ENCODE peak calls at places on chromosomes 2 and 18, in nine cellular contexts. K is GM13977, C is epithelial cell of esophagus, B is body of pancreas, N is brain microvascular endothelial cell, M is uterus, W is Peyer's patch, A is mesothelial cell of epicardium, T is fibroblast of pulmonary artery. J is an unnamed sample.

GRCh38 chr18:28124239-28125029 is 52.5 kb downstream of the CDH2 start:
- DNase-seq in N (no peak), C (no peak), B (no peak), M (no peak), W (no peak), T (peak; percentile 61), A (no peak), K (no peak), J (peak; percentile 61)

GRCh38 chr18:48022531-48023330 is 92.3 kb upstream of the SMAD2 start:
- DNase-seq in N (peak; percentile 32), T (peak; percentile 82), M (no peak), W (peak; percentile 45), B (peak; percentile 34), C (peak; percentile 80), A (no peak), K (peak; percentile 74), J (peak; percentile 66)

GRCh38 chr2:60337142-60337497 is 216.3 kb downstream of the BCL11A start:
- DNase-seq in B (peak; percentile 58), T (no peak), N (no peak), K (no peak), C (no peak), A (no peak), M (no peak), W (peak; percentile 73), J (no peak)

GRCh38 chr18:14978962-14979535 is 231.1 kb downstream of the ANKRD30B start:
- DNase-seq in M (no peak), W (no peak), C (no peak), T (no peak), K (no peak), A (no peak), B (peak; percentile 57), N (no peak), J (no peak)

GRCh38 chr2:1561793-1562521 is 148.7 kb downstream of the TPO start:
- DNase-seq in C (no peak), B (no peak), M (no peak), A (no peak), W (no peak), N (no peak), T (no peak), K (no peak), J (no peak)

GRCh38 chr2:173555833-173556232 is 201.2 kb downstream of the CDCA7 start:
- DNase-seq in K (no peak), T (peak; percentile 40), W (no peak), C (peak; percentile 11), M (no peak), A (no peak), N (peak; percentile 39), B (no peak), J (peak; percentile 31)

GRCh38 chr2:137910641-137911040 is 53.6 kb upstream of the HNMT start:
- DNase-seq in N (no peak), A (no peak), T (peak; percentile 49), M (no peak), K (no peak), W (no peak), C (peak; percentile 24), B (no peak), J (peak; percentile 14)

GRCh38 chr2:47345584-47345913 is 57.4 kb upstream of the MSH2 start:
- DNase-seq in B (no peak), W (no peak), K (no peak), N (no peak), A (no peak), C (no peak), T (no peak), M (no peak), J (no peak)

GRCh38 chr2:138275881-138276280 is 225.7 kb upstream of the SPOPL start:
- DNase-seq in N (no peak), T (no peak), M (no peak), C (peak; percentile 60), B (no peak), A (no peak), W (no peak), K (no peak), J (peak; percentile 26)

GRCh38 chr2:110818767-110819481 is 86.6 kb downstream of the ACOXL start:
- DNase-seq in N (no peak), M (no peak), W (no peak), B (no peak), T (no peak), K (no peak), C (no peak), A (no peak), J (no peak)

GRCh38 chr2:227016894-227017293 is 147.1 kb downstream of the COL4A4 start:
- DNase-seq in N (no peak), C (peak; percentile 42), T (no peak), M (no peak), A (no peak), K (no peak), W (no peak), B (no peak), J (no peak)

GRCh38 chr2:13413989-13414388 is 697.3 kb downstream of the TRIB2 start:
- DNase-seq in T (no peak), W (no peak), B (no peak), C (peak; percentile 15), M (no peak), K (no peak), N (no peak), A (no peak), J (no peak)

GRCh38 chr2:100260712-100261620 is 61.3 kb downstream of the LONRF2 start:
- DNase-seq in T (peak; percentile 79), A (no peak), B (peak; percentile 67), M (peak; percentile 86), K (peak; percentile 63), W (peak; percentile 79), N (peak; percentile 80), C (peak; percentile 49), J (peak; percentile 72)

GRCh38 chr18:76977108-76977621 is 154.8 kb downstream of the ZNF236 start:
- DNase-seq in A (no peak), M (no peak), W (no peak), T (no peak), C (no peak), K (no peak), B (peak; percentile 65), N (no peak), J (no peak)

GRCh38 chr2:216365518-216365917 is 6.8 kb downstream of the MARCHF4 start:
- DNase-seq in T (no peak), K (no peak), W (no peak), C (no peak), M (no peak), A (no peak), N (no peak), B (no peak), J (no peak)

GRCh38 chr2:220320326-220320725 is 692.9 kb downstream of the SLC4A3 start:
- DNase-seq in N (no peak), M (no peak), A (no peak), B (no peak), T (peak; percentile 25), C (no peak), K (no peak), W (no peak), J (peak; percentile 19)

DNA sequence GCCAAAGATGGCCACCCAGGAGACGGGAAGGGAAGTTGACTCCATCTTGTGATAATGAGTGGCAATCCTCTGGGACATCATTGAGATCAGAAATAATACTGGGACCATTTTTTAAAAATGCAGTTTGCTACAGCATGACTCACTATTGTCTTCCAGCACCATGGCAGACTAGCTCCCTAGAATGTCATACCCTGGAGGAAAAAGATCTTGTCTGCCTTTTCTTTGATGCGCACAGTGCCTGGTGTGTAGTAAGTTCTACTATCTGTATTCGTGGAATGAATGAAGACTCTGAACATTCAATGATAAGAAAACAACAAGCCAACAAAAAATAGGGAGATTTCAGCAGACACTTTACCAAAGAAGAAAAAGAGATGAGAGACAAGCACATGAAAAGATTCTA is 60.4 kb downstream of the CD8B2 start:
- DNase-seq in W (no peak), M (no peak), C (no peak), N (peak; percentile 0), A (no peak), T (no peak), K (no peak), B (no peak), J (no peak)
- TF ChIP-seq CTCF in W (no peak), M (no peak), C (no peak), N (no peak), A (no peak), T (no peak), K (no peak), B (no peak), J (no peak)

GRCh38 chr2:238433300-238433915 is 6.7 kb downstream of the ASB1 start:
- DNase-seq in B (no peak), C (no peak), W (no peak), K (no peak), A (no peak), M (no peak), T (no peak), N (no peak), J (no peak)
- TF ChIP-seq CTCF in B (no peak), C (no peak), W (no peak), K (no peak), A (no peak), M (no peak), T (no peak), N (no peak), J (no peak)

DNA sequence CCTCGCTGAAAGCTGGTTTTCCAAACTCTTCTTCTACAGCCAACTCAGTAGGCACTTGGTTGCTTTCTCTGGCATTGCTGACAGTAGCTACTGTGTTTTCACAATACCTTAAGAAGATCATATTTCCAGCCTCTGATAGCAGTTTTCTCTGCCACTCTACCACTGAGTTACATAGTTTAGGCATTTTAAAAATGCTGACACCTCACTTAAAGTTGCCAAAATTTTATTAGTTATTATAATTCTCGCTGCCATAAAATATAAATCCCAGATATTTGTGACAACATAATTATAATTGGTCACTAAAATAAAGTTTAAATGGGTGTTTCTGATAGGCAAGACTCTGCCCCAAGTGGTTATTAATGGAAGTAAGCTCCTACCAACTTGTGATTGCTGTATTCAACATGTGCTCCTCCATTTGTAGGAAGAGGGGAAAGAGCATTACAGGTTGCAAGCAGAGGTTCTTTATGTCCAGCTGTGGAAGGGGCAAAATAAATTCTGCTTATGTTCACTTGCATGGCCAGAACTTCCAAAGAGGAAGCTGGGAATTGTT is 1202.8 kb downstream of the CNTNAP5 start:
- DNase-seq in T (peak; percentile 0), C (peak; percentile 1), A (no peak), B (no peak), M (no peak), K (no peak), N (no peak), W (no peak), J (no peak)
- TF ChIP-seq CTCF in T (no peak), C (no peak), A (no peak), B (no peak), M (no peak), K (no peak), N (no peak), W (no peak), J (peak; percentile 23)

GRCh38 chr18:25132786-25133496 is 219.0 kb downstream of the ZNF521 start:
- DNase-seq in A (no peak), M (no peak), T (no peak), C (no peak), B (no peak), K (no peak), N (no peak), W (no peak), J (no peak)

GRCh38 chr18:25134858-25135257 is 217.1 kb downstream of the ZNF521 start:
- DNase-seq in W (no peak), A (no peak), B (no peak), T (peak; percentile 17), K (no peak), N (no peak), C (no peak), M (no peak), J (no peak)

GRCh38 chr18:25137133-25137472 is 214.9 kb downstream of the ZNF521 start:
- DNase-seq in B (no peak), K (no peak), C (no peak), T (no peak), W (no peak), M (no peak), A (no peak), N (no peak), J (no peak)

GRCh38 chr18:25136416-25137132 is 215.4 kb downstream of the ZNF521 start:
- DNase-seq in W (no peak), B (no peak), A (no peak), M (no peak), T (no peak), N (no peak), K (no peak), C (peak; percentile 15), J (no peak)

GRCh38 chr18:25133879-25134278 is 218.1 kb downstream of the ZNF521 start:
- DNase-seq in T (no peak), A (no peak), K (no peak), C (no peak), M (no peak), B (no peak), W (no peak), N (no peak), J (no peak)
- TF ChIP-seq CTCF in T (no peak), A (no peak), K (no peak), C (no peak), M (no peak), B (no peak), W (no peak), N (no peak), J (no peak)